ENCODE peak calls at places on chromosomes 16 and 17, in six cellular contexts. One of them, this sample, is unnamed.

GRCh38 chr16:19135896-19136438 is 22.2 kb downstream of the ITPRIPL2 start:
- DNase-seq in anterior cingulate cortex: no peak
- DNase-seq in fibroblast of the conjunctiva: no peak
- DNase-seq in left cardiac atrium: peak; percentile 46
- DNase-seq in lower lobe of right lung: peak; percentile 55
- DNase-seq in activated CD4-positive, alpha-beta T cell treated with anti-CD3 and anti-CD28 coated beads, Interleukin-2, amount 50 U/mL, for 48 hours: no peak
- DNase-seq in this sample: peak; percentile 86

GRCh38 chr17:47694018-47694817 is at the start of gene TBKBP1:
- DNase-seq in anterior cingulate cortex: no peak
- DNase-seq in fibroblast of the conjunctiva: no peak
- DNase-seq in left cardiac atrium: peak; percentile 63
- DNase-seq in lower lobe of right lung: peak; percentile 66
- DNase-seq in activated CD4-positive, alpha-beta T cell treated with anti-CD3 and anti-CD28 coated beads, Interleukin-2, amount 50 U/mL, for 48 hours: peak; percentile 56
- DNase-seq in this sample: peak; percentile 29

GRCh38 chr16:52546291-52546941 is 527 bp downstream of the TOX3 start:
- DNase-seq in left cardiac atrium: no peak
- DNase-seq in anterior cingulate cortex: no peak
- DNase-seq in activated CD4-positive, alpha-beta T cell treated with anti-CD3 and anti-CD28 coated beads, Interleukin-2, amount 50 U/mL, for 48 hours: no peak
- DNase-seq in lower lobe of right lung: no peak
- DNase-seq in fibroblast of the conjunctiva: no peak
- DNase-seq in this sample: no peak

GRCh38 chr16:82072313-82072712 is 37.3 kb downstream of the HSD17B2 start:
- DNase-seq in fibroblast of the conjunctiva: no peak
- DNase-seq in activated CD4-positive, alpha-beta T cell treated with anti-CD3 and anti-CD28 coated beads, Interleukin-2, amount 50 U/mL, for 48 hours: no peak
- DNase-seq in anterior cingulate cortex: no peak
- DNase-seq in left cardiac atrium: no peak
- DNase-seq in lower lobe of right lung: no peak
- DNase-seq in this sample: no peak

GRCh38 chr17:20092292-20092867 is 83.2 kb downstream of the SPECC1 start:
- DNase-seq in fibroblast of the conjunctiva: no peak
- DNase-seq in activated CD4-positive, alpha-beta T cell treated with anti-CD3 and anti-CD28 coated beads, Interleukin-2, amount 50 U/mL, for 48 hours: no peak
- DNase-seq in lower lobe of right lung: no peak
- DNase-seq in left cardiac atrium: no peak
- DNase-seq in anterior cingulate cortex: no peak
- DNase-seq in this sample: no peak

GRCh38 chr17:44122825-44123355 is 551 bp downstream of the HDAC5 start:
- DNase-seq in fibroblast of the conjunctiva: no peak
- DNase-seq in activated CD4-positive, alpha-beta T cell treated with anti-CD3 and anti-CD28 coated beads, Interleukin-2, amount 50 U/mL, for 48 hours: peak; percentile 9
- DNase-seq in left cardiac atrium: no peak
- DNase-seq in anterior cingulate cortex: no peak
- DNase-seq in lower lobe of right lung: peak; percentile 55
- DNase-seq in this sample: no peak

GRCh38 chr17:12973496-12974318 is 44.1 kb downstream of the ELAC2 start:
- DNase-seq in lower lobe of right lung: no peak
- DNase-seq in anterior cingulate cortex: no peak
- DNase-seq in activated CD4-positive, alpha-beta T cell treated with anti-CD3 and anti-CD28 coated beads, Interleukin-2, amount 50 U/mL, for 48 hours: no peak
- DNase-seq in fibroblast of the conjunctiva: no peak
- DNase-seq in left cardiac atrium: no peak
- DNase-seq in this sample: no peak

GRCh38 chr17:78789149-78789662 is 7.1 kb upstream of the CYTH1 start:
- DNase-seq in activated CD4-positive, alpha-beta T cell treated with anti-CD3 and anti-CD28 coated beads, Interleukin-2, amount 50 U/mL, for 48 hours: no peak
- DNase-seq in lower lobe of right lung: no peak
- DNase-seq in fibroblast of the conjunctiva: no peak
- DNase-seq in anterior cingulate cortex: no peak
- DNase-seq in left cardiac atrium: peak; percentile 9
- DNase-seq in this sample: no peak

GRCh38 chr17:72102366-72102765 is 18.5 kb upstream of the SOX9 start:
- DNase-seq in lower lobe of right lung: no peak
- DNase-seq in anterior cingulate cortex: no peak
- DNase-seq in left cardiac atrium: no peak
- DNase-seq in fibroblast of the conjunctiva: no peak
- DNase-seq in activated CD4-positive, alpha-beta T cell treated with anti-CD3 and anti-CD28 coated beads, Interleukin-2, amount 50 U/mL, for 48 hours: no peak
- DNase-seq in this sample: no peak

GRCh38 chr16:85940214-85940613 is 41.3 kb downstream of the IRF8 start:
- DNase-seq in lower lobe of right lung: no peak
- DNase-seq in left cardiac atrium: no peak
- DNase-seq in fibroblast of the conjunctiva: no peak
- DNase-seq in anterior cingulate cortex: no peak
- DNase-seq in activated CD4-positive, alpha-beta T cell treated with anti-CD3 and anti-CD28 coated beads, Interleukin-2, amount 50 U/mL, for 48 hours: no peak
- DNase-seq in this sample: no peak

GRCh38 chr17:55706808-55707773 is 15.6 kb downstream of the TMEM100 start:
- DNase-seq in left cardiac atrium: no peak
- DNase-seq in activated CD4-positive, alpha-beta T cell treated with anti-CD3 and anti-CD28 coated beads, Interleukin-2, amount 50 U/mL, for 48 hours: no peak
- DNase-seq in anterior cingulate cortex: no peak
- DNase-seq in fibroblast of the conjunctiva: no peak
- DNase-seq in lower lobe of right lung: no peak
- DNase-seq in this sample: no peak

GRCh38 chr17:43759836-43760235 is 1.2 kb upstream of the SOST start:
- DNase-seq in lower lobe of right lung: no peak
- DNase-seq in activated CD4-positive, alpha-beta T cell treated with anti-CD3 and anti-CD28 coated beads, Interleukin-2, amount 50 U/mL, for 48 hours: no peak
- DNase-seq in fibroblast of the conjunctiva: no peak
- DNase-seq in anterior cingulate cortex: no peak
- DNase-seq in left cardiac atrium: no peak
- DNase-seq in this sample: no peak

GRCh38 chr17:67546578-67547527 is 169.8 kb downstream of the PITPNC1 start:
- DNase-seq in lower lobe of right lung: peak; percentile 63
- DNase-seq in anterior cingulate cortex: peak; percentile 33
- DNase-seq in activated CD4-positive, alpha-beta T cell treated with anti-CD3 and anti-CD28 coated beads, Interleukin-2, amount 50 U/mL, for 48 hours: no peak
- DNase-seq in fibroblast of the conjunctiva: no peak
- DNase-seq in left cardiac atrium: peak; percentile 80
- DNase-seq in this sample: no peak

GRCh38 chr16:17501321-17501720 is 30.6 kb upstream of the XYLT1 start:
- DNase-seq in anterior cingulate cortex: no peak
- DNase-seq in activated CD4-positive, alpha-beta T cell treated with anti-CD3 and anti-CD28 coated beads, Interleukin-2, amount 50 U/mL, for 48 hours: no peak
- DNase-seq in fibroblast of the conjunctiva: no peak
- DNase-seq in left cardiac atrium: no peak
- DNase-seq in lower lobe of right lung: no peak
- DNase-seq in this sample: no peak

GRCh38 chr17:10171581-10171981 is 26.8 kb downstream of the GAS7 start:
- DNase-seq in fibroblast of the conjunctiva: no peak
- DNase-seq in activated CD4-positive, alpha-beta T cell treated with anti-CD3 and anti-CD28 coated beads, Interleukin-2, amount 50 U/mL, for 48 hours: no peak
- DNase-seq in anterior cingulate cortex: no peak
- DNase-seq in left cardiac atrium: no peak
- DNase-seq in lower lobe of right lung: no peak
- DNase-seq in this sample: no peak

GRCh38 chr17:76540381-76541300 is 797 bp downstream of the PRCD start:
- DNase-seq in lower lobe of right lung: peak; percentile 92
- DNase-seq in left cardiac atrium: peak; percentile 96
- DNase-seq in anterior cingulate cortex: peak; percentile 90
- DNase-seq in activated CD4-positive, alpha-beta T cell treated with anti-CD3 and anti-CD28 coated beads, Interleukin-2, amount 50 U/mL, for 48 hours: peak; percentile 29
- DNase-seq in fibroblast of the conjunctiva: peak; percentile 88
- DNase-seq in this sample: peak; percentile 46

GRCh38 chr17:71757156-71757555 is 363.7 kb upstream of the SOX9 start:
- DNase-seq in left cardiac atrium: no peak
- DNase-seq in anterior cingulate cortex: no peak
- DNase-seq in fibroblast of the conjunctiva: no peak
- DNase-seq in lower lobe of right lung: no peak
- DNase-seq in activated CD4-positive, alpha-beta T cell treated with anti-CD3 and anti-CD28 coated beads, Interleukin-2, amount 50 U/mL, for 48 hours: no peak
- DNase-seq in this sample: no peak

GRCh38 chr17:10646393-10646990 is 10.6 kb downstream of the MYH3 start:
- DNase-seq in activated CD4-positive, alpha-beta T cell treated with anti-CD3 and anti-CD28 coated beads, Interleukin-2, amount 50 U/mL, for 48 hours: peak; percentile 75
- DNase-seq in left cardiac atrium: peak; percentile 65
- DNase-seq in anterior cingulate cortex: no peak
- DNase-seq in lower lobe of right lung: peak; percentile 57
- DNase-seq in fibroblast of the conjunctiva: peak; percentile 58
- DNase-seq in this sample: peak; percentile 65

GRCh38 chr16:67268136-67268579 is 11.2 kb upstream of the PLEKHG4 start:
- DNase-seq in activated CD4-positive, alpha-beta T cell treated with anti-CD3 and anti-CD28 coated beads, Interleukin-2, amount 50 U/mL, for 48 hours: no peak
- DNase-seq in left cardiac atrium: peak; percentile 85
- DNase-seq in fibroblast of the conjunctiva: peak; percentile 72
- DNase-seq in anterior cingulate cortex: no peak
- DNase-seq in lower lobe of right lung: peak; percentile 69
- DNase-seq in this sample: peak; percentile 45

GRCh38 chr16:31052131-31052530 is 18.8 kb downstream of the STX4 start:
- DNase-seq in activated CD4-positive, alpha-beta T cell treated with anti-CD3 and anti-CD28 coated beads, Interleukin-2, amount 50 U/mL, for 48 hours: no peak
- DNase-seq in fibroblast of the conjunctiva: peak; percentile 93
- DNase-seq in left cardiac atrium: no peak
- DNase-seq in lower lobe of right lung: no peak
- DNase-seq in anterior cingulate cortex: no peak
- DNase-seq in this sample: peak; percentile 91

GRCh38 chr17:74116087-74116717 is 87.3 kb upstream of the RPL38 start:
- DNase-seq in left cardiac atrium: no peak
- DNase-seq in activated CD4-positive, alpha-beta T cell treated with anti-CD3 and anti-CD28 coated beads, Interleukin-2, amount 50 U/mL, for 48 hours: no peak
- DNase-seq in fibroblast of the conjunctiva: no peak
- DNase-seq in lower lobe of right lung: no peak
- DNase-seq in anterior cingulate cortex: no peak
- DNase-seq in this sample: no peak

GRCh38 chr16:56938664-56939513 is 6.9 kb downstream of the HERPUD1 start:
- DNase-seq in anterior cingulate cortex: no peak
- DNase-seq in left cardiac atrium: no peak
- DNase-seq in fibroblast of the conjunctiva: no peak
- DNase-seq in activated CD4-positive, alpha-beta T cell treated with anti-CD3 and anti-CD28 coated beads, Interleukin-2, amount 50 U/mL, for 48 hours: peak; percentile 48
- DNase-seq in lower lobe of right lung: no peak
- DNase-seq in this sample: no peak

GRCh38 chr16:83779881-83780280 is 27.9 kb upstream of the HSBP1 start:
- DNase-seq in fibroblast of the conjunctiva: peak; percentile 13
- DNase-seq in activated CD4-positive, alpha-beta T cell treated with anti-CD3 and anti-CD28 coated beads, Interleukin-2, amount 50 U/mL, for 48 hours: no peak
- DNase-seq in lower lobe of right lung: no peak
- DNase-seq in anterior cingulate cortex: no peak
- DNase-seq in left cardiac atrium: no peak
- DNase-seq in this sample: no peak

GRCh38 chr16:2001035-2001434 is 8.6 kb downstream of the ZNF598 start:
- DNase-seq in left cardiac atrium: no peak
- DNase-seq in lower lobe of right lung: no peak
- DNase-seq in anterior cingulate cortex: no peak
- DNase-seq in activated CD4-positive, alpha-beta T cell treated with anti-CD3 and anti-CD28 coated beads, Interleukin-2, amount 50 U/mL, for 48 hours: no peak
- DNase-seq in fibroblast of the conjunctiva: no peak
- DNase-seq in this sample: no peak

GRCh38 chr17:77455111-77455877 is 314.5 kb downstream of the SEC14L1 start:
- DNase-seq in left cardiac atrium: no peak
- DNase-seq in fibroblast of the conjunctiva: no peak
- DNase-seq in lower lobe of right lung: no peak
- DNase-seq in anterior cingulate cortex: no peak
- DNase-seq in activated CD4-positive, alpha-beta T cell treated with anti-CD3 and anti-CD28 coated beads, Interleukin-2, amount 50 U/mL, for 48 hours: peak; percentile 53
- DNase-seq in this sample: no peak

GRCh38 chr16:55490301-55490700 is 11.3 kb downstream of the MMP2 start:
- DNase-seq in lower lobe of right lung: no peak
- DNase-seq in anterior cingulate cortex: no peak
- DNase-seq in fibroblast of the conjunctiva: no peak
- DNase-seq in left cardiac atrium: no peak
- DNase-seq in activated CD4-positive, alpha-beta T cell treated with anti-CD3 and anti-CD28 coated beads, Interleukin-2, amount 50 U/mL, for 48 hours: no peak
- DNase-seq in this sample: no peak

GRCh38 chr16:24713379-24713778 is 16.1 kb upstream of the TNRC6A start:
- DNase-seq in left cardiac atrium: no peak
- DNase-seq in lower lobe of right lung: no peak
- DNase-seq in activated CD4-positive, alpha-beta T cell treated with anti-CD3 and anti-CD28 coated beads, Interleukin-2, amount 50 U/mL, for 48 hours: no peak
- DNase-seq in fibroblast of the conjunctiva: no peak
- DNase-seq in anterior cingulate cortex: no peak
- DNase-seq in this sample: no peak

GRCh38 chr16:21563676-21564075 is 35.7 kb upstream of the METTL9 start:
- DNase-seq in activated CD4-positive, alpha-beta T cell treated with anti-CD3 and anti-CD28 coated beads, Interleukin-2, amount 50 U/mL, for 48 hours: no peak
- DNase-seq in fibroblast of the conjunctiva: no peak
- DNase-seq in left cardiac atrium: no peak
- DNase-seq in anterior cingulate cortex: no peak
- DNase-seq in lower lobe of right lung: peak; percentile 23
- DNase-seq in this sample: no peak

GRCh38 chr17:40727447-40728231 is 24.1 kb upstream of the KRT24 start:
- DNase-seq in lower lobe of right lung: no peak
- DNase-seq in activated CD4-positive, alpha-beta T cell treated with anti-CD3 and anti-CD28 coated beads, Interleukin-2, amount 50 U/mL, for 48 hours: no peak
- DNase-seq in anterior cingulate cortex: no peak
- DNase-seq in left cardiac atrium: no peak
- DNase-seq in fibroblast of the conjunctiva: peak; percentile 33
- DNase-seq in this sample: no peak

GRCh38 chr16:1613240-1613639 is 1.1 kb downstream of the CRAMP1 start:
- DNase-seq in lower lobe of right lung: no peak
- DNase-seq in activated CD4-positive, alpha-beta T cell treated with anti-CD3 and anti-CD28 coated beads, Interleukin-2, amount 50 U/mL, for 48 hours: peak; percentile 13
- DNase-seq in anterior cingulate cortex: no peak
- DNase-seq in fibroblast of the conjunctiva: no peak
- DNase-seq in left cardiac atrium: no peak
- DNase-seq in this sample: no peak

GRCh38 chr17:53093386-53093785 is 729.3 kb upstream of the KIF2B start:
- DNase-seq in left cardiac atrium: no peak
- DNase-seq in activated CD4-positive, alpha-beta T cell treated with anti-CD3 and anti-CD28 coated beads, Interleukin-2, amount 50 U/mL, for 48 hours: no peak
- DNase-seq in fibroblast of the conjunctiva: no peak
- DNase-seq in lower lobe of right lung: no peak
- DNase-seq in anterior cingulate cortex: no peak
- DNase-seq in this sample: no peak

GRCh38 chr16:84183911-84184310 is 2.9 kb downstream of the TAF1C start:
- DNase-seq in left cardiac atrium: no peak
- DNase-seq in anterior cingulate cortex: no peak
- DNase-seq in lower lobe of right lung: no peak
- DNase-seq in fibroblast of the conjunctiva: no peak
- DNase-seq in activated CD4-positive, alpha-beta T cell treated with anti-CD3 and anti-CD28 coated beads, Interleukin-2, amount 50 U/mL, for 48 hours: no peak
- DNase-seq in this sample: no peak

GRCh38 chr17:33732116-33732515 is 439.0 kb upstream of the ASIC2 start:
- DNase-seq in fibroblast of the conjunctiva: no peak
- DNase-seq in left cardiac atrium: no peak
- DNase-seq in anterior cingulate cortex: no peak
- DNase-seq in lower lobe of right lung: no peak
- DNase-seq in activated CD4-positive, alpha-beta T cell treated with anti-CD3 and anti-CD28 coated beads, Interleukin-2, amount 50 U/mL, for 48 hours: no peak
- DNase-seq in this sample: no peak

GRCh38 chr17:79696159-79696982 is 34.4 kb upstream of the ENPP7 start:
- DNase-seq in lower lobe of right lung: no peak
- DNase-seq in activated CD4-positive, alpha-beta T cell treated with anti-CD3 and anti-CD28 coated beads, Interleukin-2, amount 50 U/mL, for 48 hours: no peak
- DNase-seq in anterior cingulate cortex: no peak
- DNase-seq in fibroblast of the conjunctiva: no peak
- DNase-seq in left cardiac atrium: no peak
- DNase-seq in this sample: no peak

GRCh38 chr17:67374329-67375053 is 2.6 kb upstream of the PITPNC1 start:
- DNase-seq in anterior cingulate cortex: peak; percentile 57
- DNase-seq in activated CD4-positive, alpha-beta T cell treated with anti-CD3 and anti-CD28 coated beads, Interleukin-2, amount 50 U/mL, for 48 hours: peak; percentile 89
- DNase-seq in left cardiac atrium: peak; percentile 92
- DNase-seq in lower lobe of right lung: peak; percentile 95
- DNase-seq in fibroblast of the conjunctiva: peak; percentile 77
- DNase-seq in this sample: peak; percentile 79

GRCh38 chr17:546456-546855 is 168.2 kb downstream of the VPS53 start:
- DNase-seq in left cardiac atrium: no peak
- DNase-seq in anterior cingulate cortex: no peak
- DNase-seq in activated CD4-positive, alpha-beta T cell treated with anti-CD3 and anti-CD28 coated beads, Interleukin-2, amount 50 U/mL, for 48 hours: no peak
- DNase-seq in lower lobe of right lung: no peak
- DNase-seq in fibroblast of the conjunctiva: no peak
- DNase-seq in this sample: no peak

GRCh38 chr16:53988136-53988535 is 284.2 kb downstream of the FTO start:
- DNase-seq in activated CD4-positive, alpha-beta T cell treated with anti-CD3 and anti-CD28 coated beads, Interleukin-2, amount 50 U/mL, for 48 hours: no peak
- DNase-seq in lower lobe of right lung: no peak
- DNase-seq in left cardiac atrium: no peak
- DNase-seq in fibroblast of the conjunctiva: no peak
- DNase-seq in anterior cingulate cortex: no peak
- DNase-seq in this sample: no peak

GRCh38 chr17:8464941-8465340 is 29.3 kb downstream of the NDEL1 start:
- DNase-seq in activated CD4-positive, alpha-beta T cell treated with anti-CD3 and anti-CD28 coated beads, Interleukin-2, amount 50 U/mL, for 48 hours: no peak
- DNase-seq in anterior cingulate cortex: no peak
- DNase-seq in left cardiac atrium: no peak
- DNase-seq in fibroblast of the conjunctiva: no peak
- DNase-seq in lower lobe of right lung: no peak
- DNase-seq in this sample: no peak

GRCh38 chr17:79842136-79842655 is 3.0 kb upstream of the CBX4 start:
- DNase-seq in anterior cingulate cortex: no peak
- DNase-seq in left cardiac atrium: no peak
- DNase-seq in fibroblast of the conjunctiva: no peak
- DNase-seq in lower lobe of right lung: no peak
- DNase-seq in activated CD4-positive, alpha-beta T cell treated with anti-CD3 and anti-CD28 coated beads, Interleukin-2, amount 50 U/mL, for 48 hours: no peak
- DNase-seq in this sample: no peak